ENCODE peak calls at places on chromosomes 16 and 17, in four cellular contexts. One of them, this sample, is unnamed.

GRCh38 chr17:19004601-19005441 is at the start of gene FAM83G:
- DNase-seq in HepG2: peak
- DNase-seq in K562: peak
- DNase-seq in WTC11: peak
- DNase-seq in this sample: peak

GRCh38 chr17:60759756-60760155 is 82.1 kb downstream of the BCAS3 start:
- DNase-seq in HepG2: no peak
- DNase-seq in K562: no peak
- DNase-seq in WTC11: no peak
- DNase-seq in this sample: no peak

GRCh38 chr16:2813661-2814288 is 3.3 kb upstream of the PRSS21 start:
- DNase-seq in HepG2: no peak
- DNase-seq in K562: no peak
- DNase-seq in WTC11: no peak
- DNase-seq in this sample: no peak

GRCh38 chr17:83073389-83074063 is 5.9 kb upstream of the METRNL start:
- DNase-seq in HepG2: no peak
- DNase-seq in K562: peak
- DNase-seq in WTC11: no peak
- DNase-seq in this sample: no peak

GRCh38 chr17:28861393-28862203 is 6.8 kb downstream of the ERAL1 start:
- DNase-seq in HepG2: no peak
- DNase-seq in K562: peak
- DNase-seq in WTC11: peak
- DNase-seq in this sample: no peak

GRCh38 chr17:74780443-74781238 is 4.5 kb upstream of the NAT9 start:
- DNase-seq in HepG2: peak
- DNase-seq in K562: peak
- DNase-seq in WTC11: peak
- DNase-seq in this sample: peak

GRCh38 chr17:77864234-77865108 is 94.0 kb upstream of the TNRC6C start:
- DNase-seq in HepG2: no peak
- DNase-seq in K562: no peak
- DNase-seq in WTC11: no peak
- DNase-seq in this sample: no peak

GRCh38 chr16:88737298-88738166 is 31.2 kb downstream of the CTU2 start:
- DNase-seq in HepG2: peak
- DNase-seq in K562: peak
- DNase-seq in WTC11: peak
- DNase-seq in this sample: peak

GRCh38 chr16:89924298-89924924 is 1.3 kb downstream of the TUBB3 start:
- DNase-seq in HepG2: peak
- DNase-seq in K562: peak
- DNase-seq in WTC11: peak
- DNase-seq in this sample: peak

GRCh38 chr17:73261952-73262675 is 434 bp upstream of the CPSF4L start:
- DNase-seq in HepG2: peak
- DNase-seq in K562: no peak
- DNase-seq in WTC11: no peak
- DNase-seq in this sample: no peak
- TF ChIP-seq ELF4 in HepG2: peak
- TF ChIP-seq ELF4 in K562: no peak
- TF ChIP-seq ELF4 in WTC11: no peak
- TF ChIP-seq ELF4 in this sample: no peak

GRCh38 chr17:4221163-4221562 is 42.6 kb downstream of the ANKFY1 start:
- DNase-seq in HepG2: peak
- DNase-seq in K562: no peak
- DNase-seq in WTC11: no peak
- DNase-seq in this sample: no peak

GRCh38 chr17:4220655-4221054 is 43.1 kb downstream of the ANKFY1 start:
- DNase-seq in HepG2: no peak
- DNase-seq in K562: no peak
- DNase-seq in WTC11: no peak
- DNase-seq in this sample: peak

GRCh38 chr17:4219241-4219640 is 44.5 kb downstream of the ANKFY1 start:
- DNase-seq in HepG2: no peak
- DNase-seq in K562: no peak
- DNase-seq in WTC11: no peak
- DNase-seq in this sample: no peak

GRCh38 chr17:4214142-4214541 is 49.6 kb downstream of the ANKFY1 start:
- DNase-seq in HepG2: no peak
- DNase-seq in K562: no peak
- DNase-seq in WTC11: no peak
- DNase-seq in this sample: no peak

DNA sequence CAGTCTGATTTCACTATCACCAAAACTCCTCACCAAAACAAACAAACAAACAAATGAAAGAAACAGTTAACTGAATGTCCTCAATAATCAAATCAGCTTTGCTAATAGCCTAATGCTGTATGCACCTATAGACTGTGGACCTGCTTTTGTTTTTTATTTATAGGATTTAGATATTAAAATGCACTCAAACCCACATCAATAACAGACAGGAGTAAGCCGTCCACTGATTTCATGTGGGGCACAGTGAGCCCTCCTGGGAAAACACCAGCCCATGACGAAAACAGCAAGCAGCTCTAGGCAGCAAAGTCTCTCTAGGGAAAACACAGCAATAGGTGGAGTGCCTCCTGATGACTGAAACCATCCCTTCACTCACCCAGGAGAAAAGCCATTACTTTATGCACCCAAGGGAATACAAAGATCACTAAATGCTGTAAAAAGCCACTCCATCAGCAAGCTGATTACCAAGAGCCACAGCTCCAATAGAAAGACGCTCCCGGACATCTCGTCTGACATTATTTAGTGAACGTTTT is 47.8 kb downstream of the ANKFY1 start:
- DNase-seq in HepG2: no peak
- DNase-seq in K562: no peak
- DNase-seq in WTC11: no peak
- DNase-seq in this sample: peak
- TF ChIP-seq ELF4 in HepG2: no peak
- TF ChIP-seq ELF4 in K562: no peak
- TF ChIP-seq ELF4 in WTC11: no peak
- TF ChIP-seq ELF4 in this sample: no peak

GRCh38 chr16:20941635-20941926 is 41.0 kb downstream of the LYRM1 start:
- DNase-seq in HepG2: no peak
- DNase-seq in K562: no peak
- DNase-seq in WTC11: no peak
- DNase-seq in this sample: no peak

GRCh38 chr16:20942271-20942670 is 41.7 kb downstream of the LYRM1 start:
- DNase-seq in HepG2: no peak
- DNase-seq in K562: no peak
- DNase-seq in WTC11: no peak
- DNase-seq in this sample: no peak

GRCh38 chr16:20940864-20941634 is 40.5 kb downstream of the LYRM1 start:
- DNase-seq in HepG2: no peak
- DNase-seq in K562: no peak
- DNase-seq in WTC11: no peak
- DNase-seq in this sample: no peak

GRCh38 chr16:20946015-20946629 is 45.6 kb downstream of the LYRM1 start:
- DNase-seq in HepG2: no peak
- DNase-seq in K562: no peak
- DNase-seq in WTC11: no peak
- DNase-seq in this sample: no peak

DNA sequence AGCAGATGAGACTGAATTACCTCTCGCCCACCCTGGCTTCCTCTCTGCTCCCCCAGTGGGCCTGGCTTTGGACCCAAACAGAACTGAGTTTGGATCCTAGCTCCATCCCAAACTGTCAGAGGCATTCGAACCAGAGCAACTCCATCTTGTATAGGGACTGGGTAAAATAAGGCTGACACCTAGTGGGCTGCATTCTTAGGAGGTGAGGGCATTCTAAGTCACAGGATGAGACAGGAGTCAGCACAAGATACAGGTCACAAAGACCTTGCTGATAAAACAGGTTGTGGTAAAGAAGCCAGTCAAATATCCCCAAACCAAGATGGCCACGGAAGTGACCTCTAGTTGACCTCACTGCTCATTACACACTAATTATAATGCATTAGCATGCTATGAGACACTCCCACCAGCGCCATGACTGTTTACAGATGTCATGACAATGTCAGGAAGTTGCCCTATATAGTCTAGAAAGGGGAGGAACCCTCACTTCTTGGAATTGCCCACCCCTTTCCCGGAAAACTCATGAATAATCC is 44.4 kb downstream of the LYRM1 start:
- DNase-seq in HepG2: peak
- DNase-seq in K562: peak
- DNase-seq in WTC11: no peak
- DNase-seq in this sample: no peak
- TF ChIP-seq ELF4 in HepG2: no peak
- TF ChIP-seq ELF4 in K562: peak
- TF ChIP-seq ELF4 in WTC11: no peak
- TF ChIP-seq ELF4 in this sample: no peak

GRCh38 chr16:19685176-19685575 is 32.9 kb downstream of the KNOP1 start:
- DNase-seq in HepG2: no peak
- DNase-seq in K562: no peak
- DNase-seq in WTC11: no peak
- DNase-seq in this sample: no peak
- TF ChIP-seq ELF4 in HepG2: no peak
- TF ChIP-seq ELF4 in K562: no peak
- TF ChIP-seq ELF4 in WTC11: no peak
- TF ChIP-seq ELF4 in this sample: no peak

GRCh38 chr16:16096161-16096857 is 127.0 kb downstream of the ABCC6 start:
- DNase-seq in HepG2: no peak
- DNase-seq in K562: no peak
- DNase-seq in WTC11: no peak
- DNase-seq in this sample: no peak
- TF ChIP-seq ELF4 in HepG2: no peak
- TF ChIP-seq ELF4 in K562: no peak
- TF ChIP-seq ELF4 in WTC11: no peak
- TF ChIP-seq ELF4 in this sample: no peak

GRCh38 chr17:45436625-45437460 is 4.2 kb upstream of the ARHGAP27 start:
- DNase-seq in HepG2: no peak
- DNase-seq in K562: no peak
- DNase-seq in WTC11: no peak
- DNase-seq in this sample: no peak
- TF ChIP-seq ELF4 in HepG2: no peak
- TF ChIP-seq ELF4 in K562: no peak
- TF ChIP-seq ELF4 in WTC11: no peak
- TF ChIP-seq ELF4 in this sample: no peak

GRCh38 chr17:44602390-44602789 is 45.1 kb downstream of the FZD2 start:
- DNase-seq in HepG2: no peak
- DNase-seq in K562: no peak
- DNase-seq in WTC11: no peak
- DNase-seq in this sample: no peak

GRCh38 chr17:44606658-44607057 is 49.4 kb downstream of the FZD2 start:
- DNase-seq in HepG2: no peak
- DNase-seq in K562: no peak
- DNase-seq in WTC11: no peak
- DNase-seq in this sample: no peak

GRCh38 chr17:44605116-44605505 is 47.8 kb downstream of the FZD2 start:
- DNase-seq in HepG2: no peak
- DNase-seq in K562: no peak
- DNase-seq in WTC11: no peak
- DNase-seq in this sample: no peak

GRCh38 chr17:44602970-44603369 is 45.7 kb downstream of the FZD2 start:
- DNase-seq in HepG2: no peak
- DNase-seq in K562: no peak
- DNase-seq in WTC11: no peak
- DNase-seq in this sample: no peak

DNA sequence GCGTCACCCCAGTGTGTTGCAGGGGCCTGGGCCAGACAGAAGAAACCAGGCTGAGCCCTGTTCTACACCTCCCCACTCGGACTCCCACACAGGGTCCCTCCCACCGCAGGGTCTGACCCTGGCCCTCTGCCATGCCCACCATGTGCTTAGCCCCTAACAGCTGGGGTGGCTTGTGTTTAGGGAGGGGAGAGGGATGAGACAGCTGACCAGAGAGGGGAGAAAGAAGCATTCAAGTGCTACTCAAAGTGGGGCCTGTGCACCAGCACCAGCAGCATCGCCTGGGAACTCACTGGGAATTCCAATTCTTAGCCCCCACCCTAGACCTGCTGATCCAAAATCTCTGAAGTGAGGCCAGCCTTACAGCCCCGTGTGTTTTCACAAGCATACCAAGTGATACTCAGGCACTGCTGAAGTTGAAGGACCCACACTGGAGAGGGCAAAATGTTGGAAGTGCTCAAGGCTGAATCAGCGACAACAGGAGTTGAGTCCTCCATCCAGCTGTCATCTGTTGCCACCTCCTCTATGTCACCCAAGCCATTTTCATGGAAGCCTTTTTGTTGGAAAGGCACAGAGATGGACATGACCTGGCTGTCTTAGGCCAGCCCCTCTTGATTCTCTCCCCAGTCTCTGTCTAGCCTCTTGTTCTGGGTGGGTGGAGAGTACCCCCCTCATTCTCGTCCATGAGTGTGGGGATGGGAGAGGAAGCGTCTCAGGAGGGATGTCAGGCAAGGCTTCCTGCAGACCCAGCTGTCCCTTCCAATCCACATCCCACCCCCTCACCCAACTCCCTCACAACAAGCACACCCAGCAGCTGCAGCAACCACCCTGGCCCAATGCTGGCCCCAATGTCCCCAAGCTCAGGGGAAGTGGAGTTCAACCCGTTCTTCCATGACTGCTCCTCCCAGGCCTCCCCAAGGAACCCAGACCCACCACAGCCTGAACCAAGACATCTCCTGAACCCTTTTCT is 47.1 kb downstream of the FZD2 start:
- DNase-seq in HepG2: no peak
- DNase-seq in K562: no peak
- DNase-seq in WTC11: no peak
- DNase-seq in this sample: no peak
- TF ChIP-seq ELF4 in HepG2: no peak
- TF ChIP-seq ELF4 in K562: no peak
- TF ChIP-seq ELF4 in WTC11: no peak
- TF ChIP-seq ELF4 in this sample: no peak

DNA sequence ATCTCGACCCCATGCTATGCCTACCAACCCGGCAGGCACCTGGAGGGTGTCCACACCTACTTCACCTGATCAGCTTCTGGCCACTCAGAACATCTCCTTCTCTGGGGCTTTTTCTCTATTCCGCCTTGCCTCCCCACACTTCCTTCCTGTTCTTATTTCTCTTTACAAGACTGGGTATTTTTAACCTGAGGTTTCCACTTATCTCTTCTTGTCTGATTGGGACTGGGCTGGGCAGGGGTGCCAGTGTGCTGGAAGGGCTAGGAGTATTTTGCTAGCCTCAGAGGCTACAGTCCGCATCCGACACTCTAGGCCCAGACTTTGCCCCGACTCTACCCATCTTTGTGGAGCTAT is 26.2 kb upstream of the ZNF652 start:
- DNase-seq in HepG2: no peak
- DNase-seq in K562: no peak
- DNase-seq in WTC11: no peak
- DNase-seq in this sample: no peak
- TF ChIP-seq ELF4 in HepG2: no peak
- TF ChIP-seq ELF4 in K562: no peak
- TF ChIP-seq ELF4 in WTC11: no peak
- TF ChIP-seq ELF4 in this sample: no peak

DNA sequence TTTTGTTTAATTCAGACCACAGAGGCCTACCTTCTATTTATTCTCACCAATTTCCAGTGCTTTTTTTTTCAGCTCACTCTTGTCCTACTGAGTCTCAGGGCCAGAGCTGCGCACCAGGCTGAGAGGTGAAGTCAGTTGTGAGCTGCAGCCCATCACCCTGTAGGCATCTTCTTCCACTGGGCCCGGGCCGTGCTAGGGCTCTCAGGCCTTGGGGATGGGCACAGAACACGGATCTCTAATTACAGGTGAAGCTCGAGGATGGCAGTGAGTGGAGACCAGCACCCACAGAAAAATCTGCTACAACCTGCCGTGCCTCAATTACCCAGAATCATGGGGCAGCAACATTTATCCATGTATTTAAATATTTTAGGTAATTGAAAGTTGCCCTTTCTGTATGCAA is 82.1 kb downstream of the IRX5 start:
- DNase-seq in HepG2: no peak
- DNase-seq in K562: no peak
- DNase-seq in WTC11: no peak
- DNase-seq in this sample: no peak
- TF ChIP-seq ELF4 in HepG2: no peak
- TF ChIP-seq ELF4 in K562: no peak
- TF ChIP-seq ELF4 in WTC11: no peak
- TF ChIP-seq ELF4 in this sample: no peak